ENCODE peak calls at places on chromosome 15, in seven cellular contexts. One of them, this sample, is unnamed.

GRCh38 chr15:91153954-91154353 is 53.9 kb downstream of the SV2B start:
- DNase-seq in activated gamma-delta T cell treated with Interleukin-2 at 50 U/mL for 16 hours: no peak
- DNase-seq in cardiac muscle cell: no peak
- DNase-seq in foreskin keratinocyte: no peak
- DNase-seq in astrocyte: no peak
- DNase-seq in frontal cortex: no peak
- DNase-seq in DMS153: no peak
- DNase-seq in this sample: no peak

GRCh38 chr15:84749111-84749991 is 959 bp downstream of the ZNF592 start:
- DNase-seq in activated gamma-delta T cell treated with Interleukin-2 at 50 U/mL for 16 hours: peak
- DNase-seq in cardiac muscle cell: peak
- DNase-seq in foreskin keratinocyte: peak
- DNase-seq in astrocyte: peak
- DNase-seq in frontal cortex: no peak
- DNase-seq in DMS153: no peak
- DNase-seq in this sample: no peak

GRCh38 chr15:90603893-90604292 is 74.2 kb downstream of the CRTC3 start:
- DNase-seq in activated gamma-delta T cell treated with Interleukin-2 at 50 U/mL for 16 hours: peak
- DNase-seq in cardiac muscle cell: no peak
- DNase-seq in foreskin keratinocyte: no peak
- DNase-seq in astrocyte: no peak
- DNase-seq in frontal cortex: no peak
- DNase-seq in DMS153: no peak
- DNase-seq in this sample: peak

GRCh38 chr15:68635142-68635541 is 56.3 kb downstream of the CORO2B start:
- DNase-seq in activated gamma-delta T cell treated with Interleukin-2 at 50 U/mL for 16 hours: no peak
- DNase-seq in cardiac muscle cell: no peak
- DNase-seq in foreskin keratinocyte: no peak
- DNase-seq in astrocyte: no peak
- DNase-seq in frontal cortex: no peak
- DNase-seq in DMS153: no peak
- DNase-seq in this sample: no peak

GRCh38 chr15:90681480-90681879 is 35.7 kb upstream of the BLM start:
- DNase-seq in activated gamma-delta T cell treated with Interleukin-2 at 50 U/mL for 16 hours: no peak
- DNase-seq in cardiac muscle cell: no peak
- DNase-seq in foreskin keratinocyte: peak
- DNase-seq in astrocyte: peak
- DNase-seq in frontal cortex: no peak
- DNase-seq in DMS153: no peak
- DNase-seq in this sample: no peak

GRCh38 chr15:65466901-65467300 is 44.2 kb upstream of the IGDCC4 start:
- DNase-seq in activated gamma-delta T cell treated with Interleukin-2 at 50 U/mL for 16 hours: no peak
- DNase-seq in cardiac muscle cell: no peak
- DNase-seq in foreskin keratinocyte: no peak
- DNase-seq in astrocyte: peak
- DNase-seq in frontal cortex: no peak
- DNase-seq in DMS153: no peak
- DNase-seq in this sample: no peak

GRCh38 chr15:31347981-31348803 is 21.6 kb downstream of the KLF13 start:
- DNase-seq in activated gamma-delta T cell treated with Interleukin-2 at 50 U/mL for 16 hours: no peak
- DNase-seq in cardiac muscle cell: no peak
- DNase-seq in foreskin keratinocyte: no peak
- DNase-seq in astrocyte: no peak
- DNase-seq in frontal cortex: no peak
- DNase-seq in DMS153: no peak
- DNase-seq in this sample: no peak

GRCh38 chr15:39774688-39775267 is 7.9 kb downstream of the FSIP1 start:
- DNase-seq in activated gamma-delta T cell treated with Interleukin-2 at 50 U/mL for 16 hours: peak
- DNase-seq in cardiac muscle cell: no peak
- DNase-seq in foreskin keratinocyte: no peak
- DNase-seq in astrocyte: no peak
- DNase-seq in frontal cortex: no peak
- DNase-seq in DMS153: no peak
- DNase-seq in this sample: no peak

GRCh38 chr15:88042047-88042446 is 214.5 kb downstream of the NTRK3 start:
- DNase-seq in activated gamma-delta T cell treated with Interleukin-2 at 50 U/mL for 16 hours: no peak
- DNase-seq in cardiac muscle cell: no peak
- DNase-seq in foreskin keratinocyte: no peak
- DNase-seq in astrocyte: no peak
- DNase-seq in frontal cortex: no peak
- DNase-seq in DMS153: no peak
- DNase-seq in this sample: no peak

GRCh38 chr15:36797128-36797527 is 217.7 kb downstream of the CDIN1 start:
- DNase-seq in activated gamma-delta T cell treated with Interleukin-2 at 50 U/mL for 16 hours: no peak
- DNase-seq in cardiac muscle cell: no peak
- DNase-seq in foreskin keratinocyte: no peak
- DNase-seq in astrocyte: no peak
- DNase-seq in frontal cortex: no peak
- DNase-seq in DMS153: no peak
- DNase-seq in this sample: no peak